ENCODE peak calls at places on chromosome 2, in nine cellular contexts. T is foreskin fibroblast, Q is gastrocnemius medialis, Y is neural crest cell, P is omental fat pad, H is Calu3, L is GM13977, D is kidney epithelial cell, M is HFFc6. W is an unnamed sample.
A peak's percentile ranks its signal among the peaks of the same experiment; 100 is the strongest.

GRCh38 chr2:178628590-178628989 is 148.3 kb downstream of the PLEKHA3 start:
- DNase-seq in T (no peak), Q (no peak), Y (no peak), P (no peak), H (no peak), L (no peak), D (no peak), M (no peak), W (no peak)

GRCh38 chr2:98912221-98912851 is 23.7 kb downstream of the CRACDL start:
- DNase-seq in T (peak; percentile 95), Q (no peak), Y (no peak), P (no peak), H (peak; percentile 53), L (no peak), D (peak; percentile 76), M (peak; percentile 78), W (no peak)

GRCh38 chr2:240711701-240712100 is 20.0 kb downstream of the AQP12A start:
- DNase-seq in T (no peak), Q (no peak), Y (no peak), P (no peak), H (no peak), L (no peak), D (no peak), M (no peak), W (no peak)

GRCh38 chr2:157271590-157272203 is 14.2 kb downstream of the GALNT5 start:
- DNase-seq in T (no peak), Q (no peak), Y (no peak), P (no peak), H (no peak), L (no peak), D (no peak), M (no peak), W (no peak)

GRCh38 chr2:40556298-40556697 is 104.4 kb upstream of the SLC8A1 start:
- DNase-seq in T (peak; percentile 48), Q (no peak), Y (no peak), P (no peak), H (no peak), L (no peak), D (no peak), M (no peak), W (no peak)

GRCh38 chr2:115757286-115757685 is 1314.8 kb downstream of the DPP10 start:
- DNase-seq in T (no peak), Q (no peak), Y (no peak), P (no peak), H (no peak), L (no peak), D (no peak), M (no peak), W (no peak)

GRCh38 chr2:215531284-215531683 is 95.4 kb upstream of the FN1 start:
- DNase-seq in T (peak; percentile 19), Q (no peak), Y (no peak), P (no peak), H (peak; percentile 13), L (no peak), D (no peak), M (peak; percentile 24), W (no peak)

GRCh38 chr2:181998045-181998444 is 12.4 kb downstream of the PPP1R1C start:
- DNase-seq in T (no peak), Q (no peak), Y (no peak), P (no peak), H (peak; percentile 18), L (no peak), D (no peak), M (no peak), W (no peak)

GRCh38 chr2:173692068-173692467 is 273.1 kb downstream of the SP3 start:
- DNase-seq in T (peak; percentile 43), Q (no peak), Y (no peak), P (no peak), H (no peak), L (no peak), D (no peak), M (no peak), W (no peak)

GRCh38 chr2:47007826-47008225 is 92.2 kb upstream of the MCFD2 start:
- DNase-seq in T (no peak), Q (no peak), Y (no peak), P (no peak), H (no peak), L (no peak), D (no peak), M (no peak), W (no peak)

GRCh38 chr2:1940660-1941059 is 196.3 kb upstream of the PXDN start:
- DNase-seq in T (no peak), Q (no peak), Y (no peak), P (no peak), H (no peak), L (no peak), D (no peak), M (no peak), W (no peak)

GRCh38 chr2:2892892-2893291 is 484.7 kb downstream of the EIPR1 start:
- DNase-seq in T (no peak), Q (no peak), Y (no peak), P (no peak), H (no peak), L (no peak), D (no peak), M (no peak), W (no peak)

GRCh38 chr2:112758701-112759100 is 5.7 kb downstream of the CKAP2L start:
- DNase-seq in T (no peak), Q (no peak), Y (no peak), P (no peak), H (no peak), L (no peak), D (no peak), M (no peak), W (no peak)

GRCh38 chr2:1645761-1646476 is 98.4 kb downstream of the PXDN start:
- DNase-seq in T (no peak), Q (no peak), Y (no peak), P (no peak), H (no peak), L (no peak), D (no peak), M (no peak), W (no peak)

GRCh38 chr2:52794611-52795010 is 973.0 kb upstream of the CHAC2 start:
- DNase-seq in T (no peak), Q (no peak), Y (no peak), P (no peak), H (no peak), L (no peak), D (no peak), M (no peak), W (no peak)

GRCh38 chr2:239346676-239347075 is 54.1 kb downstream of the HDAC4 start:
- DNase-seq in T (no peak), Q (no peak), Y (no peak), P (no peak), H (no peak), L (no peak), D (no peak), M (no peak), W (no peak)

GRCh38 chr2:38097611-38098350 is 21.8 kb upstream of the CYP1B1 start:
- DNase-seq in T (no peak), Q (no peak), Y (no peak), P (no peak), H (no peak), L (no peak), D (no peak), M (no peak), W (no peak)

GRCh38 chr2:227748079-227748478 is 2.4 kb downstream of the SCYGR8 start:
- DNase-seq in T (no peak), Q (no peak), Y (peak; percentile 13), P (no peak), H (no peak), L (peak; percentile 40), D (no peak), M (no peak), W (no peak)
- TF ChIP-seq CTCF in T (peak; percentile 8), Q (no peak), Y (peak; percentile 57), P (no peak), H (no peak), L (peak; percentile 40), D (peak; percentile 51), M (peak; percentile 65), W (peak; percentile 20)

GRCh38 chr2:96404446-96405373 is 69.1 kb downstream of the NCAPH start:
- DNase-seq in T (no peak), Q (peak; percentile 9), Y (no peak), P (no peak), H (no peak), L (no peak), D (no peak), M (no peak), W (no peak)

GRCh38 chr2:96402591-96402990 is 67.0 kb downstream of the NCAPH start:
- DNase-seq in T (no peak), Q (no peak), Y (no peak), P (no peak), H (no peak), L (no peak), D (no peak), M (no peak), W (no peak)

GRCh38 chr2:96407041-96407918 is 71.7 kb downstream of the NCAPH start:
- DNase-seq in T (peak; percentile 89), Q (peak; percentile 43), Y (peak; percentile 64), P (no peak), H (peak; percentile 74), L (peak; percentile 87), D (peak; percentile 42), M (peak; percentile 42), W (peak; percentile 78)

GRCh38 chr2:96400049-96401000 is 64.8 kb downstream of the NCAPH start:
- DNase-seq in T (no peak), Q (no peak), Y (no peak), P (no peak), H (no peak), L (no peak), D (no peak), M (no peak), W (no peak)

GRCh38 chr2:96403481-96403880 is 67.9 kb downstream of the NCAPH start:
- DNase-seq in T (no peak), Q (peak; percentile 67), Y (no peak), P (no peak), H (no peak), L (no peak), D (no peak), M (no peak), W (no peak)
- TF ChIP-seq CTCF in T (no peak), Q (no peak), Y (no peak), P (no peak), H (no peak), L (no peak), D (no peak), M (no peak), W (no peak)

GRCh38 chr2:75311993-75312392 is 112.7 kb upstream of the TACR1 start:
- DNase-seq in T (no peak), Q (no peak), Y (no peak), P (no peak), H (no peak), L (peak; percentile 60), D (no peak), M (no peak), W (no peak)
- TF ChIP-seq CTCF in T (no peak), Q (no peak), Y (peak; percentile 35), P (no peak), H (no peak), L (peak; percentile 77), D (peak; percentile 19), M (peak; percentile 53), W (no peak)

DNA sequence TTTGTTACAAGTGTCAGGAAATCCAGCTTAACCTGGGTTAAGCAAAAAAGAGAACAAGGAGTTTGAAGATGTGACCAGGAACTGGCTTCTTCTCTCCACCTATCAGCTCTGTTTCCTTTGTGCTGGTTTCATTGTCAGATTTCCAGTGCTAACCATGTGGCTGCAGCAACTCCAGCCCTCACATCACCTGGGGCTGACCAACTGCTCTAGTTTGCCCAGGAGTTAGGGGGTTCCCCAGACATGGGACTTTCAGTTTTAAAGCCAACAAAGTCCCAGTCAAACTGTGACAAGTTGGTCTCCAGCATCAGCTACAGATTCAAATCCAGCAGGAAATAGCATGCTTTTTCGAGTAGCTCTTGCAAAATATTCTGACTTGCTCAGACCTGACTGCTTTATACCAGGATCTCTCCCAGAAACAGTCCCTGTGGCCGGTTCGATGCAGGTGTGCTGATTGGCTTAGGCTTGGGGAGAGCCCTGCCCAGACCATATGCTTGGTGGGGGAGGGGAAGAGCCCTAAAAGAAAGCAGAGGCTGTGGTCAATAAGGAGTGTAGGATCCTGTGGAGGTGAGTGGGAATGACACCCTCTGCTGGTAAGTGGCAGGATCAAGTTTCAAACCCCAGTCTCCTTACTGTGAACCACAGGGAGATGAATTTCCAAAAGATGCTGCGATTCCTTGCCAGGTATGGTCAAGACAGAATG is 49.5 kb downstream of the KCNE4 start:
- DNase-seq in T (peak; percentile 63), Q (no peak), Y (no peak), P (no peak), H (peak; percentile 63), L (peak; percentile 9), D (no peak), M (peak; percentile 25), W (no peak)
- TF ChIP-seq CTCF in T (peak; percentile 42), Q (no peak), Y (peak; percentile 62), P (no peak), H (peak; percentile 50), L (peak; percentile 30), D (peak; percentile 50), M (peak; percentile 80), W (peak; percentile 41)